ENCODE peak calls at places on chromosomes 11 and 22, in five cellular contexts. N is Panc1, M is HepG2, W is HCT116, G is upper lobe of left lung. P is an unnamed sample.

GRCh38 chr22:40178417-40179409 is 988 bp downstream of the TNRC6B start:
- ATAC-seq in N (no peak), M (no peak), W (no peak), G (no peak), P (no peak)

GRCh38 chr11:96122601-96123044 is 198.7 kb upstream of the MTMR2 start:
- ATAC-seq in N (no peak), M (no peak), W (no peak), G (no peak), P (no peak)

GRCh38 chr11:59810911-59811259 is 307 bp upstream of the MRPL16 start:
- ATAC-seq in N (no peak), M (no peak), W (no peak), G (no peak), P (no peak)

GRCh38 chr22:36010090-36010489 is 18.5 kb downstream of the RBFOX2 start:
- ATAC-seq in N (no peak), M (peak; percentile 40), W (no peak), G (no peak), P (no peak)

GRCh38 chr11:86177319-86177718 is 67.2 kb upstream of the EED start:
- ATAC-seq in N (no peak), M (no peak), W (no peak), G (no peak), P (no peak)

GRCh38 chr11:36352919-36353318 is 56.8 kb downstream of the PRR5L start:
- ATAC-seq in N (no peak), M (no peak), W (no peak), G (no peak), P (no peak)

GRCh38 chr11:68868221-68868620 is 26.5 kb upstream of the CPT1A start:
- ATAC-seq in N (no peak), M (no peak), W (no peak), G (no peak), P (no peak)

GRCh38 chr11:64102005-64102738 is 63.7 kb downstream of the MACROD1 start:
- ATAC-seq in N (no peak), M (no peak), W (no peak), G (no peak), P (no peak)

GRCh38 chr11:17805873-17806272 is 71.3 kb downstream of the KCNC1 start:
- ATAC-seq in N (no peak), M (no peak), W (no peak), G (no peak), P (no peak)

GRCh38 chr22:32469799-32470212 is 4.8 kb upstream of the FBXO7 start:
- ATAC-seq in N (no peak), M (no peak), W (peak; percentile 28), G (no peak), P (no peak)

GRCh38 chr11:106786251-106786650 is 232.0 kb downstream of the GUCY1A2 start:
- ATAC-seq in N (no peak), M (no peak), W (no peak), G (peak; percentile 12), P (no peak)

GRCh38 chr11:110283862-110284261 is 12.6 kb downstream of the RDX start:
- ATAC-seq in N (no peak), M (no peak), W (no peak), G (no peak), P (no peak)

DNA sequence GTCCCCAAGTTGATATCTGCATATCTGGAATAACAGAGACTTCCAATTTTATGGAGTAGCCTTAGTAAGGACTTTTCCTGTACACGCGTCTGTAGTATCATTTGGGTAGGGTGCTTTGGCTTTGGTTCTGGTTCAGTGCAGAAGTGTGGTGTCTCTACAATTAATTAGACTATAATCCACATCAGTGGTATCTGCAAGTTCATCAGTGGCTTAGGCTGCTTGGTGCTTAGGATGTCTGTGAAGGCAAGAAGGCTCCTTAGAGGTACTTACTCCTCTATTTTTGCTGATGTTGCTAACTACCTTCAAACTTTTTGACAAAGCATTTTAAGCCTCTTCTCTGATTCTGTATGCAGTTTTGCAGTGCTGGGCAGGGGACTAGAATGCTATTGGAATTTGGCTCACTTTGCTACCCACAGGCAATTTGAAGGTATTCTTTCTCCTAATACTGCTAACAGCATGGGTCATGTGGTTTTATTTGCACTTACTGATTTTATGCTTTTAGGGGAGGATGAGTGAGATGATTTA is 49.4 kb downstream of the KCNQ1OT1 start:
- ATAC-seq in N (no peak), M (no peak), W (no peak), G (no peak), P (no peak)
- H3K9me3 ChIP-seq in N (peaks cover 43% of the 10 kb centered on the region), M (peaks cover 95% of the 10 kb centered on the region), W (peaks cover 5% of the 10 kb centered on the region), G (peaks cover 34% of the 10 kb centered on the region), P (no peaks in the 10 kb centered on the region)

DNA sequence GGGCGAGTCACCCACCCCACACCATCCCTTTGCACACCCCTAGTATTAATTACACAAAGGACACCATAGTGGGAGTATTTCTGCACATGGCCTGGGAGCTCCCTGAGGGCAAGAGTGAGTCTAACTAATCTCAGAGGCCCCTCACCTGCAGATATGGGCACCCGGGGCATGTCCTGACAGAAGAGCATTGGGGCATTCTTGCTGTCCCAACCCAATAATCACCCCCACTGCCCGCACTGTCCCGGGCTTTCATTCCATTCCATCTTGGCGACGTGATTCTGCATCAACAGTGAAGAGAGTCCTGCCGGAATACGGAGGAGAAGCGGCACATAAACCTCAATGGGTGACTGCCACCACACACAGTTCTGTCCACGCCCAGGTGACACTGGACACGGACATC is 38.3 kb downstream of the SCUBE1 start:
- ATAC-seq in N (no peak), M (no peak), W (no peak), G (no peak), P (no peak)
- H3K4me1 ChIP-seq in N (no peaks in the 10 kb centered on the region), M (no peaks in the 10 kb centered on the region), W (no peaks in the 10 kb centered on the region), G (peaks cover 2% of the 10 kb centered on the region), P (no peaks in the 10 kb centered on the region)

GRCh38 chr22:38273135-38273761 is 438 bp upstream of the TMEM184B start:
- ATAC-seq in N (peak; percentile 49), M (peak; percentile 11), W (peak; percentile 7), G (no peak), P (peak; percentile 19)

GRCh38 chr22:38271927-38272372 is 860 bp downstream of the TMEM184B start:
- ATAC-seq in N (no peak), M (peak; percentile 34), W (peak; percentile 33), G (peak; percentile 49), P (peak; percentile 6)

GRCh38 chr22:38271101-38271500 is 1.7 kb downstream of the TMEM184B start:
- ATAC-seq in N (no peak), M (no peak), W (no peak), G (no peak), P (no peak)

GRCh38 chr22:38270091-38270972 is 2.5 kb downstream of the TMEM184B start:
- ATAC-seq in N (no peak), M (no peak), W (no peak), G (no peak), P (no peak)

GRCh38 chr22:38272373-38273134 is at the start of gene TMEM184B:
- ATAC-seq in N (peak; percentile 97), M (peak; percentile 84), W (peak; percentile 90), G (peak; percentile 82), P (peak; percentile 97)
- TF ChIP-seq POLR2AphosphoS5 in N (peak; percentile 43), M (no peak), W (peak; percentile 87), G (no peak), P (no peak)

DNA sequence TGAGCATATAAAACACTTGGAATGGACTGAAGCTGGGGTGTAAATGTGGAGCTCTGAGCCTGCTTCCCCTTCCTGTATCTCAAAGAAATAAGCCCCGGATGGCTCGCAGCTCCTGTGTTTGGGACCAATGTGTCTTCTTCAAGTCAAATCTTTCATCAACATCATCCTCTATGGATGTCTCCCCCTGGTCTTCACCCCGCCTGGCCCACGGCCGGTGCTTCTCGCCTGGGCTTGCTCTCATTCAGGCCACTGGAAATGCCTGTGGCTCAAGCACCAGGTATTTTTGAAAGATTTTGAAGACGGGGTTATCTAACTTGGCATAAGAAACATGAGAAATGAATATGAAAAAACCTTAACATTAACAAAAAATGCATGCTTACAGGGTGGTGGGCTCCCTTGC is 769.8 kb downstream of the BRD1 start:
- ATAC-seq in N (no peak), M (no peak), W (no peak), G (no peak), P (no peak)
- H3K9me3 ChIP-seq in N (no peaks in the 10 kb centered on the region), M (no peaks in the 10 kb centered on the region), W (no peaks in the 10 kb centered on the region), G (no peaks in the 10 kb centered on the region), P (no peaks in the 10 kb centered on the region)

DNA sequence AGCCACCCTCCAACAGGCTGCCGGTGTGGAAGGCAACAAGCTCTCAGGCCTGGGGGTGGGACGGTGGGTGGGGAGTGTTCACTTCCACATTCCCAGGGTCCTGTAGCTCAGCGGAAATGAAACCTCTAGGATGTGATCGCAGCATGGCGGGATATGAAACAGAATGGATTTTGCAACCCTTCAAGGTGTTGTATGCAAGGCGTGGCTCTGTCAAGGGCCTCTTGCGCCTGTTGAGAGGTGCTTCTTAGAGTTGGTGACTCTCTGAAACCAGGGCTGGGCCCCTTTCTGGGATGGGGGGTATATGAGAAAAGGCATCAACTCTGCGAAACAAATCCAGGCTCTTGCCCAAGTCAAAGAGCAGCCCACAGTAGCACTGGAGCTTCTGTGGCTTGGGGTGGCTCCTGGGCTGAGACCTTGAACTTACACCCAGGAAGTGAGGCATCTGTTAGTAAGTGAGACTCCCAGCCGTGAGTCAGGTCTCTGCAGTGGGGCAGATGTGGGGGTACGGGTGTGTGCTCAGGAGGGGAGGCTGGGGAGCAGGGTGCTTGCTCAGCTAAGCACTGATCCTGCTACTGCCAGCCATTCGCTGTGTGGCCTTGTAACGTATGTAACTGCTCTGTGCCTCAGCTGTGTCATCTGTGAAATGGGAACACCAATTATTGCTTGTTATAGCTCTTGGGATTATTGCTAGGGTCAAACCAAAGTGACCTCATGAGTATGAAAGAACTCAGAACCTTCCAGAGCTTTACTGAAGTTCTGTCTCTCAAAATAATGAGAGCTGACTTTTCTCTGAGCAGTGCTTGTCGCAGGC is 28.3 kb downstream of the NECTIN1 start:
- ATAC-seq in N (no peak), M (peak; percentile 20), W (no peak), G (peak; percentile 38), P (no peak)
- H3K4me1 ChIP-seq in N (no peaks in the 10 kb centered on the region), M (peaks cover 51% of the 10 kb centered on the region), W (peaks cover 68% of the 10 kb centered on the region), G (peaks cover 5% of the 10 kb centered on the region), P (peaks cover 17% of the 10 kb centered on the region)

DNA sequence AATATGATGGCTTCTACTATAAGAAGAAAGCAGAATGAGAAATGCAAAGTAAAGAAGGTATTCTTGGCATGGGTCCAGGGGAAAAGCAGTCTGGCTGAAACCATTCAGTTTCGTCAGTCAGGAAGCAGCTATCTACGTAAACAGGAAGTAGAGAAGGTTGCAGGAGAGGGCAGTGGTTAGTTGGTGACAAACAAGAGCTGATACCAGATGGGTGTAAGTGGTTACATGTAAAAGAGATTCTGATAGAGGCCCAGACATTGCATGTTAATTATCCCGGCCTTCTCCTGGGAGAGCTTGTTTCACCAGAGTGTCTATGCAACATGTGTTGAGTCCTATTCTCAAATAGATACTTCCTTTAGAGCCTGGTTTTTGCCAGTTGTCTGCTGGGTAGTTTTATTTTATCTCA is 58.4 kb upstream of the PSMA1 start:
- ATAC-seq in N (no peak), M (peak; percentile 65), W (no peak), G (peak; percentile 81), P (peak; percentile 48)
- TF ChIP-seq POLR2AphosphoS5 in N (no peak), M (no peak), W (no peak), G (peak; percentile 83), P (no peak)

GRCh38 chr22:47390026-47390970 is 627.8 kb downstream of the TBC1D22A start:
- ATAC-seq in N (no peak), M (no peak), W (no peak), G (no peak), P (no peak)
- H3K9me3 ChIP-seq in N (no peaks in the 10 kb centered on the region), M (no peaks in the 10 kb centered on the region), W (no peaks in the 10 kb centered on the region), G (no peaks in the 10 kb centered on the region), P (no peaks in the 10 kb centered on the region)

P was measured in gastroesophageal sphincter.